ENCODE peak calls at places on chromosomes 12 and 14, in nine cellular contexts. R, V, Y, Z, J, M, P, L and A are unnamed samples.

GRCh38 chr12:66694666-66695065 is 15.8 kb upstream of the GRIP1 start:
- DNase-seq in L (no peak), Y (no peak), P (no peak), M (no peak), V (no peak), Z (no peak), R (no peak), J (no peak), A (no peak)

GRCh38 chr12:128817115-128818015 is 6.4 kb downstream of the SLC15A4 start:
- DNase-seq in M (peak; percentile 5), P (no peak), L (no peak), Z (peak; percentile 85), Y (no peak), R (peak; percentile 63), V (peak; percentile 23), J (peak; percentile 60), A (no peak)

GRCh38 chr12:47781479-47782371 is 8.7 kb downstream of the SLC48A1 start:
- DNase-seq in P (no peak), L (no peak), R (no peak), Z (no peak), Y (no peak), V (no peak), J (no peak), M (no peak), A (no peak)

GRCh38 chr12:132807295-132808222 is 21.1 kb downstream of the GOLGA3 start:
- DNase-seq in Y (no peak), J (no peak), L (no peak), R (no peak), P (no peak), M (no peak), Z (no peak), V (no peak), A (no peak)

GRCh38 chr14:54713364-54713763 is 146.4 kb downstream of the SAMD4A start:
- DNase-seq in Z (no peak), M (no peak), L (no peak), V (no peak), J (no peak), Y (no peak), P (no peak), R (no peak), A (no peak)

GRCh38 chr12:90407841-90408240 is 547.1 kb downstream of the CCER1 start:
- DNase-seq in Z (no peak), J (no peak), R (no peak), L (no peak), P (no peak), M (no peak), V (no peak), Y (no peak), A (no peak)

GRCh38 chr12:114293073-114293472 is 112.9 kb downstream of the TBX5 start:
- DNase-seq in J (no peak), Z (no peak), Y (no peak), M (no peak), V (no peak), L (no peak), P (no peak), R (no peak), A (no peak)

GRCh38 chr12:116674643-116675183 is 63.2 kb downstream of the SPRING1 start:
- DNase-seq in Y (no peak), J (no peak), M (no peak), V (no peak), P (no peak), L (no peak), Z (no peak), R (no peak), A (no peak)

GRCh38 chr14:49893309-49894213 is 679 bp downstream of the ARF6 start:
- DNase-seq in Z (peak; percentile 87), V (no peak), Y (no peak), P (peak; percentile 57), L (no peak), J (peak; percentile 72), M (peak; percentile 53), R (no peak), A (peak; percentile 71)

GRCh38 chr12:108090107-108090899 is 38.8 kb upstream of the WSCD2 start:
- DNase-seq in L (peak; percentile 50), V (no peak), P (no peak), R (no peak), Y (no peak), Z (no peak), M (no peak), J (no peak), A (no peak)

GRCh38 chr12:14769837-14770494 is 33.3 kb downstream of the WBP11 start:
- DNase-seq in Y (no peak), L (no peak), M (peak; percentile 83), J (peak; percentile 85), V (peak; percentile 23), P (peak; percentile 83), R (peak; percentile 75), Z (peak; percentile 94), A (peak; percentile 82)

GRCh38 chr14:72978856-72979255 is 48.0 kb downstream of the ZFYVE1 start:
- DNase-seq in J (no peak), P (no peak), L (no peak), R (no peak), Y (no peak), M (no peak), V (no peak), Z (no peak), A (no peak)

GRCh38 chr14:51562816-51563215 is 88.9 kb upstream of the FRMD6 start:
- DNase-seq in M (peak; percentile 94), J (no peak), V (no peak), L (no peak), P (no peak), Z (no peak), R (no peak), Y (no peak), A (no peak)

GRCh38 chr12:79174656-79175055 is 310.1 kb downstream of the SYT1 start:
- DNase-seq in Z (no peak), L (no peak), J (no peak), Y (no peak), M (peak; percentile 64), R (no peak), P (no peak), V (peak; percentile 33), A (no peak)

GRCh38 chr12:4628406-4628805 is 20.4 kb downstream of the AKAP3 start:
- DNase-seq in Z (no peak), R (no peak), M (no peak), J (no peak), L (no peak), Y (no peak), P (no peak), V (no peak), A (no peak)

GRCh38 chr12:51521554-51522276 is 69.3 kb upstream of the SCN8A start:
- DNase-seq in J (no peak), M (peak; percentile 16), V (no peak), Y (no peak), Z (no peak), L (no peak), R (no peak), P (no peak), A (no peak)

GRCh38 chr12:102568151-102568815 is 87.9 kb upstream of the IGF1 start:
- DNase-seq in J (no peak), M (no peak), V (no peak), Y (no peak), P (no peak), R (no peak), Z (no peak), L (no peak), A (no peak)

GRCh38 chr14:73787760-73788508 is 63.7 kb upstream of the PTGR2 start:
- DNase-seq in V (no peak), Z (peak; percentile 49), M (peak; percentile 57), J (no peak), R (no peak), P (no peak), Y (no peak), L (no peak), A (peak; percentile 23)

GRCh38 chr14:43894534-43894933 is 612.5 kb downstream of the FSCB start:
- DNase-seq in Z (no peak), R (no peak), L (no peak), Y (no peak), M (peak; percentile 10), J (no peak), V (no peak), P (no peak), A (no peak)

GRCh38 chr14:49972199-49972671 is 79.4 kb downstream of the ARF6 start:
- DNase-seq in Z (no peak), Y (peak; percentile 51), M (peak; percentile 79), J (no peak), P (no peak), L (no peak), R (peak; percentile 30), V (peak; percentile 26), A (no peak)

GRCh38 chr12:93591137-93591868 is 18.8 kb downstream of the SOCS2 start:
- DNase-seq in J (peak; percentile 87), P (peak; percentile 4), Y (no peak), L (no peak), M (peak; percentile 93), Z (peak; percentile 88), R (peak; percentile 41), V (peak; percentile 65), A (no peak)

GRCh38 chr12:117134059-117134458 is 34.8 kb upstream of the TESC start:
- DNase-seq in Y (no peak), V (no peak), J (no peak), Z (no peak), P (peak; percentile 36), R (no peak), M (no peak), L (no peak), A (peak; percentile 12)

GRCh38 chr14:64611358-64612020 is 61.7 kb downstream of the PPP1R36 start:
- DNase-seq in J (no peak), M (no peak), Y (no peak), P (no peak), L (no peak), R (peak; percentile 18), V (no peak), Z (no peak), A (no peak)

GRCh38 chr14:37598085-37598972 is 2.9 kb downstream of the TTC6 start:
- DNase-seq in J (peak; percentile 20), Z (peak; percentile 69), P (no peak), Y (no peak), L (no peak), M (no peak), R (no peak), V (no peak), A (no peak)

GRCh38 chr12:12791756-12792346 is 6.4 kb downstream of the APOLD1 start:
- DNase-seq in J (no peak), Y (no peak), M (no peak), L (no peak), V (no peak), P (no peak), Z (no peak), R (no peak), A (no peak)

GRCh38 chr14:61813101-61813596 is 50.9 kb downstream of the SNAPC1 start:
- DNase-seq in P (no peak), Y (no peak), L (no peak), R (no peak), Z (no peak), J (no peak), M (no peak), V (no peak), A (no peak)

GRCh38 chr12:109621864-109622485 is 48.4 kb downstream of the MVK start:
- DNase-seq in R (peak; percentile 76), V (no peak), Y (no peak), J (no peak), M (no peak), L (no peak), P (no peak), Z (no peak), A (no peak)

GRCh38 chr12:76242813-76243540 is 105.2 kb downstream of the BBS10 start:
- DNase-seq in Y (no peak), R (no peak), Z (no peak), L (no peak), J (no peak), M (peak; percentile 37), P (no peak), V (no peak), A (no peak)

GRCh38 chr12:106780010-106780625 is 5.6 kb downstream of the RIC8B start:
- DNase-seq in M (peak; percentile 74), P (no peak), V (no peak), J (no peak), Y (no peak), L (no peak), R (no peak), Z (no peak), A (no peak)

GRCh38 chr12:3655331-3655900 is 97.5 kb downstream of the CRACR2A start:
- DNase-seq in P (no peak), Z (no peak), R (no peak), J (no peak), M (peak; percentile 46), Y (no peak), V (no peak), L (peak; percentile 12), A (no peak)

GRCh38 chr12:53820503-53820902 is 68.7 kb upstream of the CISTR start:
- DNase-seq in R (no peak), Y (no peak), M (peak; percentile 82), Z (no peak), V (no peak), P (no peak), L (no peak), J (no peak), A (no peak)